ENCODE peak calls at places on chromosome 11, in seven cellular contexts. One of them, this sample, is unnamed.

GRCh38 chr11:10325398-10326079 is 20.7 kb downstream of the ADM start:
- DNase-seq in B cell: no peak
- DNase-seq in WERI-Rb-1: no peak
- DNase-seq in astrocyte of the cerebellum: no peak
- DNase-seq in cardiac muscle cell: no peak
- DNase-seq in foreskin keratinocyte: no peak
- DNase-seq in A549: no peak
- DNase-seq in this sample: no peak

GRCh38 chr11:44855138-44855849 is 95.4 kb downstream of the TP53I11 start:
- DNase-seq in B cell: no peak
- DNase-seq in WERI-Rb-1: no peak
- DNase-seq in astrocyte of the cerebellum: no peak
- DNase-seq in cardiac muscle cell: no peak
- DNase-seq in foreskin keratinocyte: no peak
- DNase-seq in A549: no peak
- DNase-seq in this sample: no peak

GRCh38 chr11:125679837-125680236 is 810 bp downstream of the ACRV1 start:
- DNase-seq in B cell: no peak
- DNase-seq in WERI-Rb-1: no peak
- DNase-seq in astrocyte of the cerebellum: no peak
- DNase-seq in cardiac muscle cell: no peak
- DNase-seq in foreskin keratinocyte: no peak
- DNase-seq in A549: no peak
- DNase-seq in this sample: no peak

GRCh38 chr11:10379871-10380568 is 75.0 kb upstream of the AMPD3 start:
- DNase-seq in B cell: no peak
- DNase-seq in WERI-Rb-1: no peak
- DNase-seq in astrocyte of the cerebellum: no peak
- DNase-seq in cardiac muscle cell: no peak
- DNase-seq in foreskin keratinocyte: peak
- DNase-seq in A549: no peak
- DNase-seq in this sample: no peak

GRCh38 chr11:135004495-135004894 is 592.5 kb upstream of the B3GAT1 start:
- DNase-seq in B cell: no peak
- DNase-seq in WERI-Rb-1: no peak
- DNase-seq in astrocyte of the cerebellum: no peak
- DNase-seq in cardiac muscle cell: peak
- DNase-seq in foreskin keratinocyte: no peak
- DNase-seq in A549: no peak
- DNase-seq in this sample: no peak

GRCh38 chr11:67211656-67212436 is 54.4 kb upstream of the GRK2 start:
- DNase-seq in B cell: no peak
- DNase-seq in WERI-Rb-1: no peak
- DNase-seq in astrocyte of the cerebellum: no peak
- DNase-seq in cardiac muscle cell: no peak
- DNase-seq in foreskin keratinocyte: no peak
- DNase-seq in A549: no peak
- DNase-seq in this sample: no peak

GRCh38 chr11:129881570-129882170 is 13.7 kb downstream of the NFRKB start:
- DNase-seq in B cell: peak
- DNase-seq in WERI-Rb-1: peak
- DNase-seq in astrocyte of the cerebellum: no peak
- DNase-seq in cardiac muscle cell: peak
- DNase-seq in foreskin keratinocyte: no peak
- DNase-seq in A549: peak
- DNase-seq in this sample: peak

GRCh38 chr11:3203221-3204043 is 15.2 kb downstream of the MRGPRG start:
- DNase-seq in B cell: no peak
- DNase-seq in WERI-Rb-1: peak
- DNase-seq in astrocyte of the cerebellum: no peak
- DNase-seq in cardiac muscle cell: peak
- DNase-seq in foreskin keratinocyte: no peak
- DNase-seq in A549: no peak
- DNase-seq in this sample: no peak

GRCh38 chr11:65377036-65377435 is 5.4 kb downstream of the SLC25A45 start:
- DNase-seq in B cell: no peak
- DNase-seq in WERI-Rb-1: no peak
- DNase-seq in astrocyte of the cerebellum: no peak
- DNase-seq in cardiac muscle cell: no peak
- DNase-seq in foreskin keratinocyte: no peak
- DNase-seq in A549: no peak
- DNase-seq in this sample: no peak

GRCh38 chr11:88475991-88476418 is 138.5 kb upstream of the CTSC start:
- DNase-seq in B cell: no peak
- DNase-seq in WERI-Rb-1: no peak
- DNase-seq in astrocyte of the cerebellum: no peak
- DNase-seq in cardiac muscle cell: no peak
- DNase-seq in foreskin keratinocyte: peak
- DNase-seq in A549: no peak
- DNase-seq in this sample: no peak

GRCh38 chr11:110148775-110149744 is 55.9 kb downstream of the ZC3H12C start:
- DNase-seq in B cell: no peak
- DNase-seq in WERI-Rb-1: no peak
- DNase-seq in astrocyte of the cerebellum: no peak
- DNase-seq in cardiac muscle cell: no peak
- DNase-seq in foreskin keratinocyte: peak
- DNase-seq in A549: peak
- DNase-seq in this sample: no peak

GRCh38 chr11:103471546-103471945 is 362.3 kb downstream of the DYNC2H1 start:
- DNase-seq in B cell: no peak
- DNase-seq in WERI-Rb-1: no peak
- DNase-seq in astrocyte of the cerebellum: no peak
- DNase-seq in cardiac muscle cell: no peak
- DNase-seq in foreskin keratinocyte: no peak
- DNase-seq in A549: no peak
- DNase-seq in this sample: no peak

GRCh38 chr11:115653926-115654325 is 149.7 kb upstream of the CADM1 start:
- DNase-seq in B cell: no peak
- DNase-seq in WERI-Rb-1: no peak
- DNase-seq in astrocyte of the cerebellum: no peak
- DNase-seq in cardiac muscle cell: no peak
- DNase-seq in foreskin keratinocyte: no peak
- DNase-seq in A549: no peak
- DNase-seq in this sample: no peak

GRCh38 chr11:64611176-64611575 is 20.2 kb downstream of the SLC22A12 start:
- DNase-seq in B cell: no peak
- DNase-seq in WERI-Rb-1: no peak
- DNase-seq in astrocyte of the cerebellum: no peak
- DNase-seq in cardiac muscle cell: no peak
- DNase-seq in foreskin keratinocyte: no peak
- DNase-seq in A549: no peak
- DNase-seq in this sample: no peak

GRCh38 chr11:126547161-126547560 is 191.7 kb downstream of the ST3GAL4 start:
- DNase-seq in B cell: no peak
- DNase-seq in WERI-Rb-1: peak
- DNase-seq in astrocyte of the cerebellum: peak
- DNase-seq in cardiac muscle cell: no peak
- DNase-seq in foreskin keratinocyte: peak
- DNase-seq in A549: no peak
- DNase-seq in this sample: no peak

GRCh38 chr11:73734996-73735395 is 25.9 kb downstream of the RAB6A start:
- DNase-seq in B cell: no peak
- DNase-seq in WERI-Rb-1: no peak
- DNase-seq in astrocyte of the cerebellum: no peak
- DNase-seq in cardiac muscle cell: no peak
- DNase-seq in foreskin keratinocyte: no peak
- DNase-seq in A549: no peak
- DNase-seq in this sample: no peak

GRCh38 chr11:73728000-73728399 is 32.9 kb downstream of the RAB6A start:
- DNase-seq in B cell: no peak
- DNase-seq in WERI-Rb-1: no peak
- DNase-seq in astrocyte of the cerebellum: no peak
- DNase-seq in cardiac muscle cell: no peak
- DNase-seq in foreskin keratinocyte: no peak
- DNase-seq in A549: no peak
- DNase-seq in this sample: no peak

GRCh38 chr11:73726825-73727224 is 34.0 kb downstream of the RAB6A start:
- DNase-seq in B cell: no peak
- DNase-seq in WERI-Rb-1: no peak
- DNase-seq in astrocyte of the cerebellum: no peak
- DNase-seq in cardiac muscle cell: no peak
- DNase-seq in foreskin keratinocyte: no peak
- DNase-seq in A549: no peak
- DNase-seq in this sample: no peak

GRCh38 chr11:73729594-73730206 is 31.2 kb downstream of the RAB6A start:
- DNase-seq in B cell: no peak
- DNase-seq in WERI-Rb-1: peak
- DNase-seq in astrocyte of the cerebellum: no peak
- DNase-seq in cardiac muscle cell: peak
- DNase-seq in foreskin keratinocyte: no peak
- DNase-seq in A549: peak
- DNase-seq in this sample: no peak
- TF ChIP-seq CTCF in B cell: peak
- TF ChIP-seq CTCF in WERI-Rb-1: peak
- TF ChIP-seq CTCF in astrocyte of the cerebellum: peak
- TF ChIP-seq CTCF in cardiac muscle cell: peak
- TF ChIP-seq CTCF in foreskin keratinocyte: peak
- TF ChIP-seq CTCF in A549: no peak
- TF ChIP-seq CTCF in this sample: peak

DNA sequence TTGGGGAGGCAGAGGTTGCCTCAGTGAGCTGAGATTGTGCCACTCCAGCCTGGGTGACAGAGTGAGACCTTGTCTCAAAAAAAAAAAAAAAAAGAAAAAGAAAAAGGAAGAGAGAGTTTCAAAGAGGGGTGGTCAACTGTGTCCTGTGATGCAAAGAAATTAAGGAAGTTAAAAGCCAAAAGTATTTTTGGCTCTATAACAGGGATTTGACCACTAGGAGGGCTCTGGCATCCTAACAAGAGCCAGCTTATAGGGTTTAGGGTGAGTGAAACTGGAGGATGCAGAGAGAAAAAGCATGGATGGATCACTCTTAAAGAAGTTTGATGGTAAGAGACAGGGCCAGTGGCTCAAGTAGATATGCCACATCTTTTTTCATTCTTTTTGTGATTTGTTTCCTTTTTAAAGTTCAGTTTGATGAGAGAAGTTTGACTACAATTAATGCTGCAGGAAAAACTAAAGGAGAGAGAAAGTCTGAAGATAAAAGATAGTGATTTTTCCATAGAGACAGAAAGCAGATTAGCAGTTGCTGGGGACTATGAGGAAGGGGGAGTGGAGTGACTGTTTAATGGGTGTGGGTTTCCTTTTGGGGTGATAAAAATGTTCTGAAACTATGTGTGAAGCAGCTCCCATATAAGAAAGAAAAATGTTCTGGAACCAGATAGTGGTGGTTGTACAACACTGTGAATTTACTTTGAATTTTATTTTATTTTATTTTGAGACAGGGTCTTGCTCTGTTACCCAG is 11.1 kb upstream of the MICAL2 start:
- DNase-seq in B cell: no peak
- DNase-seq in WERI-Rb-1: no peak
- DNase-seq in astrocyte of the cerebellum: no peak
- DNase-seq in cardiac muscle cell: no peak
- DNase-seq in foreskin keratinocyte: no peak
- DNase-seq in A549: no peak
- DNase-seq in this sample: no peak
- TF ChIP-seq CTCF in B cell: no peak
- TF ChIP-seq CTCF in WERI-Rb-1: no peak
- TF ChIP-seq CTCF in astrocyte of the cerebellum: no peak
- TF ChIP-seq CTCF in cardiac muscle cell: peak
- TF ChIP-seq CTCF in foreskin keratinocyte: no peak
- TF ChIP-seq CTCF in A549: no peak
- TF ChIP-seq CTCF in this sample: no peak

GRCh38 chr11:35404397-35404775 is 15.0 kb downstream of the SLC1A2 start:
- DNase-seq in B cell: no peak
- DNase-seq in WERI-Rb-1: peak
- DNase-seq in astrocyte of the cerebellum: no peak
- DNase-seq in cardiac muscle cell: peak
- DNase-seq in foreskin keratinocyte: no peak
- DNase-seq in A549: peak
- DNase-seq in this sample: no peak
- TF ChIP-seq CTCF in B cell: peak
- TF ChIP-seq CTCF in WERI-Rb-1: peak
- TF ChIP-seq CTCF in astrocyte of the cerebellum: peak
- TF ChIP-seq CTCF in cardiac muscle cell: peak
- TF ChIP-seq CTCF in foreskin keratinocyte: peak
- TF ChIP-seq CTCF in A549: peak
- TF ChIP-seq CTCF in this sample: peak

DNA sequence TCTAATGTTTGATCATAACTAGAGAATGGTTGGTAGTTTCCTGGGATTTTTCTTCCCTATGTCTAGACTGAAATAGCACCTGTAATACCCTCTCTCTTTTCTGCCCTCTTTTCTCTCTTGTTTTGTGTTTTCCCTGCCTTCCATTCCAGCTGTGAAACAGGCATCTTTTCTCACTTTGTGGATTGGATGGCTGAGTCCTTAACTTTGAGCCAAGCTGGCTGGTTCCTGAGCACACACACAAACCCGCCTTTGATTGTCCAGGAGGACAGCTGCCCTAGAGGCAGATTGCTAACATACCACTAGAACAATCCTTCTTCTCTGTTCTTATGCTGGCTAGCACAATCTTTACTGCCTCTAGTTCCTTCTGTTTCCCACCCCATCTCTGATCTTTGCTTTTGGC is 17.7 kb downstream of the CTNND1 start:
- DNase-seq in B cell: no peak
- DNase-seq in WERI-Rb-1: no peak
- DNase-seq in astrocyte of the cerebellum: no peak
- DNase-seq in cardiac muscle cell: peak
- DNase-seq in foreskin keratinocyte: no peak
- DNase-seq in A549: peak
- DNase-seq in this sample: no peak
- TF ChIP-seq CTCF in B cell: no peak
- TF ChIP-seq CTCF in WERI-Rb-1: no peak
- TF ChIP-seq CTCF in astrocyte of the cerebellum: peak
- TF ChIP-seq CTCF in cardiac muscle cell: no peak
- TF ChIP-seq CTCF in foreskin keratinocyte: no peak
- TF ChIP-seq CTCF in A549: no peak
- TF ChIP-seq CTCF in this sample: no peak

This sample was measured in GM13977.